ENCODE peak calls at places on chromosomes 13 and 19, in eight cellular contexts. S, K, Z, G, Y, W, T and J are unnamed samples.

GRCh38 chr13:37326319-37326718 is 220.9 kb upstream of the CSNK1A1L start:
- DNase-seq in S (no peak), K (no peak), Z (no peak), G (no peak), Y (no peak), W (no peak), T (no peak), J (no peak)

GRCh38 chr13:112997188-112998135 is 28.4 kb downstream of the MCF2L start:
- DNase-seq in S (no peak), K (no peak), Z (no peak), G (no peak), Y (no peak), W (no peak), T (no peak), J (no peak)

GRCh38 chr19:6100284-6100915 is 9.9 kb downstream of the RFX2 start:
- DNase-seq in S (peak; percentile 20), K (no peak), Z (no peak), G (peak; percentile 74), Y (no peak), W (no peak), T (no peak), J (no peak)

GRCh38 chr19:42281175-42282035 is 12.4 kb downstream of the CIC start:
- DNase-seq in S (no peak), K (no peak), Z (no peak), G (peak; percentile 72), Y (peak; percentile 68), W (peak; percentile 72), T (no peak), J (peak; percentile 36)

GRCh38 chr19:46481187-46481586 is 9.8 kb upstream of the PNMA8A start:
- DNase-seq in S (no peak), K (no peak), Z (no peak), G (no peak), Y (no peak), W (no peak), T (no peak), J (no peak)

GRCh38 chr19:2618611-2619010 is 83.9 kb downstream of the GNG7 start:
- DNase-seq in S (peak; percentile 72), K (no peak), Z (peak; percentile 75), G (peak; percentile 29), Y (no peak), W (peak; percentile 82), T (no peak), J (no peak)

GRCh38 chr19:2319551-2319950 is 8.8 kb downstream of the LSM7 start:
- DNase-seq in S (no peak), K (no peak), Z (no peak), G (no peak), Y (no peak), W (no peak), T (no peak), J (no peak)

GRCh38 chr13:78806457-78806856 is 147.5 kb upstream of the OBI1 start:
- DNase-seq in S (no peak), K (no peak), Z (peak; percentile 18), G (peak; percentile 11), Y (no peak), W (no peak), T (no peak), J (no peak)

GRCh38 chr13:23969672-23970071 is 72.4 kb upstream of the C1QTNF9B start:
- DNase-seq in S (no peak), K (no peak), Z (no peak), G (no peak), Y (no peak), W (peak; percentile 3), T (no peak), J (no peak)

GRCh38 chr19:7903244-7904073 is at the start of gene MAP2K7:
- DNase-seq in S (peak; percentile 100), K (peak; percentile 98), Z (peak; percentile 100), G (peak; percentile 100), Y (peak; percentile 100), W (peak; percentile 100), T (peak; percentile 99), J (peak; percentile 98)

GRCh38 chr13:25232937-25233515 is 54.3 kb downstream of the MTMR6 start:
- DNase-seq in S (no peak), K (no peak), Z (peak; percentile 65), G (peak; percentile 39), Y (no peak), W (no peak), T (no peak), J (peak; percentile 72)

GRCh38 chr13:102729560-102730275 is 34.9 kb upstream of the METTL21C start:
- DNase-seq in S (no peak), K (no peak), Z (peak; percentile 74), G (peak; percentile 94), Y (no peak), W (peak; percentile 12), T (no peak), J (no peak)

GRCh38 chr19:21434967-21435544 is 38.1 kb downstream of the ZNF493 start:
- DNase-seq in S (no peak), K (no peak), Z (no peak), G (no peak), Y (no peak), W (no peak), T (no peak), J (no peak)

GRCh38 chr13:33126909-33127607 is 110.8 kb downstream of the KL start:
- DNase-seq in S (no peak), K (no peak), Z (no peak), G (peak; percentile 69), Y (peak; percentile 60), W (peak; percentile 15), T (no peak), J (no peak)

GRCh38 chr13:67736646-67737420 is 506.7 kb upstream of the PCDH9 start:
- DNase-seq in S (no peak), K (peak; percentile 37), Z (peak; percentile 25), G (no peak), Y (no peak), W (no peak), T (peak; percentile 66), J (peak; percentile 82)

GRCh38 chr13:94061316-94061715 is 418.2 kb downstream of the DCT start:
- DNase-seq in S (no peak), K (peak; percentile 13), Z (no peak), G (no peak), Y (no peak), W (no peak), T (no peak), J (peak; percentile 35)

GRCh38 chr19:33905937-33906577 is 109.4 kb downstream of the KCTD15 start:
- DNase-seq in S (no peak), K (no peak), Z (peak; percentile 57), G (peak; percentile 22), Y (peak; percentile 91), W (no peak), T (no peak), J (peak; percentile 62)
- H3K4me3 ChIP-seq in S (no peak overlapping the region), K (peak overlapping the region; percentile 4), Z (peak overlapping the region; percentile 74), G (no peak overlapping the region), Y (peak overlapping the region; percentile 31), W (no peak overlapping the region), T (peak overlapping the region; percentile 57), J (peak overlapping the region; percentile 26)

GRCh38 chr19:17020380-17020779 is 6.2 kb downstream of the CPAMD8 start:
- DNase-seq in S (no peak), K (no peak), Z (no peak), G (peak; percentile 34), Y (no peak), W (no peak), T (no peak), J (no peak)
- H3K9me3 ChIP-seq in S (peaks cover 9% of the 10 kb centered on the region), K (peaks cover 13% of the 10 kb centered on the region), Z (no peaks in the 10 kb centered on the region), G (no peaks in the 10 kb centered on the region), Y (no peaks in the 10 kb centered on the region), W (peaks cover 12% of the 10 kb centered on the region), T (peaks cover 37% of the 10 kb centered on the region), J (no peaks in the 10 kb centered on the region)

GRCh38 chr13:83340170-83340569 is 542.1 kb downstream of the SLITRK1 start:
- DNase-seq in S (no peak), K (no peak), Z (no peak), G (no peak), Y (no peak), W (no peak), T (no peak), J (no peak)
- H3K4me3 ChIP-seq in S (no peak overlapping the region), K (no peak overlapping the region), Z (no peak overlapping the region), G (no peak overlapping the region), Y (no peak overlapping the region), W (no peak overlapping the region), T (no peak overlapping the region), J (no peak overlapping the region)

DNA sequence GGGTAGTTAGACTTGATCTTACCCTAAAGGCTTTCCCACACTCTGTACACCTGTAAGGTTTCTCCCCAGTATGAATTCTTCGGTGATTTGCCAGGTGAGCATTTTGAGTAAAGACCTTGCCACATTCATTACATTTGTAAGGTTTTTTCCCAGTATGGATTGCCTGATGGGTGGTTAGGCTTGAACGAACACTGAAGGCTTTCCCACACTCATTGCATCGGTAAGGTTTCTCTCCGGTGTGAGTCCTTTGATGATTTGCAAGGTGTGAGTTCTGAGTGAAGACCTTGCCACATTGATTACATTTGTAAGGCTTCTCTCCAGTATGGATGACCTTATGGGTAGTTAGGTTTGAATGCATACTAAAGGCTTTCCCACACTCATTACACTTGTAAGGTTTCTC is 23.7 kb downstream of the ERVV-2 start:
- DNase-seq in S (no peak), K (no peak), Z (no peak), G (no peak), Y (no peak), W (no peak), T (no peak), J (no peak)
- H3K9me3 ChIP-seq in S (peaks cover 46% of the 10 kb centered on the region), K (peaks cover 71% of the 10 kb centered on the region), Z (peaks cover 39% of the 10 kb centered on the region), G (peaks cover 22% of the 10 kb centered on the region), Y (no peaks in the 10 kb centered on the region), W (peaks cover 35% of the 10 kb centered on the region), T (peaks cover 26% of the 10 kb centered on the region), J (peaks cover 20% of the 10 kb centered on the region)